ENCODE peak calls at places on chromosomes 3 and 15, in six cellular contexts. One of them, this sample, is unnamed.

GRCh38 chr15:75062706-75063105 is 39.3 kb downstream of the PPCDC start:
- DNase-seq in K562: no peak
- DNase-seq in SK-N-SH: no peak
- DNase-seq in HepG2: no peak
- DNase-seq in GM12891: no peak
- DNase-seq in H1: no peak
- DNase-seq in this sample: no peak

GRCh38 chr3:106114220-106114619 is 245.4 kb upstream of the CBLB start:
- DNase-seq in K562: no peak
- DNase-seq in SK-N-SH: no peak
- DNase-seq in HepG2: no peak
- DNase-seq in GM12891: no peak
- DNase-seq in H1: no peak
- DNase-seq in this sample: no peak

GRCh38 chr3:30140356-30140755 is 466.0 kb upstream of the TGFBR2 start:
- DNase-seq in K562: no peak
- DNase-seq in SK-N-SH: no peak
- DNase-seq in HepG2: no peak
- DNase-seq in GM12891: no peak
- DNase-seq in H1: no peak
- DNase-seq in this sample: no peak

GRCh38 chr3:135992072-135992471 is 26.5 kb downstream of the PPP2R3A start:
- DNase-seq in K562: no peak
- DNase-seq in SK-N-SH: no peak
- DNase-seq in HepG2: no peak
- DNase-seq in GM12891: no peak
- DNase-seq in H1: no peak
- DNase-seq in this sample: no peak

GRCh38 chr3:170734043-170734736 is 135.8 kb downstream of the RPL22L1 start:
- DNase-seq in K562: peak; percentile 31
- DNase-seq in SK-N-SH: no peak
- DNase-seq in HepG2: no peak
- DNase-seq in GM12891: no peak
- DNase-seq in H1: no peak
- DNase-seq in this sample: no peak

GRCh38 chr15:90154861-90155626 is 46.1 kb upstream of the SEMA4B start:
- DNase-seq in K562: peak; percentile 42
- DNase-seq in SK-N-SH: peak; percentile 37
- DNase-seq in HepG2: peak; percentile 80
- DNase-seq in GM12891: no peak
- DNase-seq in H1: no peak
- DNase-seq in this sample: no peak

GRCh38 chr3:149384911-149385321 is 7.5 kb upstream of the TM4SF1 start:
- DNase-seq in K562: no peak
- DNase-seq in SK-N-SH: no peak
- DNase-seq in HepG2: peak; percentile 78
- DNase-seq in GM12891: no peak
- DNase-seq in H1: no peak
- DNase-seq in this sample: no peak

GRCh38 chr15:38069001-38069400 is 134.6 kb downstream of the TMCO5A start:
- DNase-seq in K562: no peak
- DNase-seq in SK-N-SH: peak; percentile 63
- DNase-seq in HepG2: no peak
- DNase-seq in GM12891: peak; percentile 43
- DNase-seq in H1: no peak
- DNase-seq in this sample: peak; percentile 31

GRCh38 chr15:41258706-41259471 is 27.8 kb downstream of the CHP1 start:
- DNase-seq in K562: no peak
- DNase-seq in SK-N-SH: no peak
- DNase-seq in HepG2: peak; percentile 40
- DNase-seq in GM12891: peak; percentile 22
- DNase-seq in H1: no peak
- DNase-seq in this sample: no peak
- TF ChIP-seq TAF1 in K562: no peak
- TF ChIP-seq TAF1 in SK-N-SH: no peak
- TF ChIP-seq TAF1 in HepG2: no peak
- TF ChIP-seq TAF1 in GM12891: peak; percentile 43
- TF ChIP-seq TAF1 in H1: no peak
- TF ChIP-seq TAF1 in this sample: no peak

GRCh38 chr3:93843981-93844380 is 129.7 kb downstream of the PROS1 start:
- DNase-seq in K562: no peak
- DNase-seq in SK-N-SH: no peak
- DNase-seq in HepG2: no peak
- DNase-seq in GM12891: no peak
- DNase-seq in H1: no peak
- DNase-seq in this sample: no peak
- TF ChIP-seq TAF1 in K562: no peak
- TF ChIP-seq TAF1 in SK-N-SH: no peak
- TF ChIP-seq TAF1 in HepG2: no peak
- TF ChIP-seq TAF1 in GM12891: no peak
- TF ChIP-seq TAF1 in H1: no peak
- TF ChIP-seq TAF1 in this sample: no peak

GRCh38 chr3:185629554-185630181 is 43.6 kb downstream of the SENP2 start:
- DNase-seq in K562: no peak
- DNase-seq in SK-N-SH: no peak
- DNase-seq in HepG2: no peak
- DNase-seq in GM12891: no peak
- DNase-seq in H1: no peak
- DNase-seq in this sample: no peak

GRCh38 chr3:185631108-185631507 is 45.0 kb downstream of the SENP2 start:
- DNase-seq in K562: no peak
- DNase-seq in SK-N-SH: no peak
- DNase-seq in HepG2: no peak
- DNase-seq in GM12891: no peak
- DNase-seq in H1: no peak
- DNase-seq in this sample: no peak

GRCh38 chr3:185632996-185633395 is 46.9 kb downstream of the SENP2 start:
- DNase-seq in K562: no peak
- DNase-seq in SK-N-SH: no peak
- DNase-seq in HepG2: no peak
- DNase-seq in GM12891: no peak
- DNase-seq in H1: no peak
- DNase-seq in this sample: no peak

GRCh38 chr3:185631508-185632206 is 45.6 kb downstream of the SENP2 start:
- DNase-seq in K562: no peak
- DNase-seq in SK-N-SH: peak; percentile 37
- DNase-seq in HepG2: no peak
- DNase-seq in GM12891: no peak
- DNase-seq in H1: no peak
- DNase-seq in this sample: no peak

GRCh38 chr3:185630182-185630622 is 44.1 kb downstream of the SENP2 start:
- DNase-seq in K562: no peak
- DNase-seq in SK-N-SH: no peak
- DNase-seq in HepG2: no peak
- DNase-seq in GM12891: no peak
- DNase-seq in H1: no peak
- DNase-seq in this sample: no peak
- TF ChIP-seq TAF1 in K562: no peak
- TF ChIP-seq TAF1 in SK-N-SH: no peak
- TF ChIP-seq TAF1 in HepG2: no peak
- TF ChIP-seq TAF1 in GM12891: no peak
- TF ChIP-seq TAF1 in H1: no peak
- TF ChIP-seq TAF1 in this sample: no peak

GRCh38 chr3:118734664-118735063 is 300.0 kb downstream of the IGSF11 start:
- DNase-seq in K562: no peak
- DNase-seq in SK-N-SH: no peak
- DNase-seq in HepG2: no peak
- DNase-seq in GM12891: no peak
- DNase-seq in H1: no peak
- DNase-seq in this sample: no peak

DNA sequence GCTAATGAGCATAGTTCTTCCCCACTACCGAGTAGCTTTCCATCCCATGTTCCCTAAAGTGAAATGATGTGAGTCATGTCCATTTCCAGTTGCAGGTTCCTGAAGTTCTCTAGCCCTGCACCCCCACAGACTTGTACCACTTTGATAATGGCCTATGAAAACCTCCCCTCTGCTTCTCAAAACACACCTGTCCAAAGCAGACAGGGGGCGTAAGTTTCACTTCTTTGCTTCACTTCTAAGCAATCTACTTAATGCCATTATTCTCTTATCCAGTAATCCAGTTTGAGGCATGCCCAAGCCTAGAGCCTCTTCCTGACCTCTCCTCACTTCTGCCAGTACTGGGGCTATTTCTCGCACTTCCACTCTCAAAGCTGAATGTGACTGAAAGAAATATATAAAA is 305.1 kb downstream of the IGSF11 start:
- DNase-seq in K562: no peak
- DNase-seq in SK-N-SH: no peak
- DNase-seq in HepG2: no peak
- DNase-seq in GM12891: no peak
- DNase-seq in H1: no peak
- DNase-seq in this sample: no peak
- TF ChIP-seq TAF1 in K562: no peak
- TF ChIP-seq TAF1 in SK-N-SH: no peak
- TF ChIP-seq TAF1 in HepG2: no peak
- TF ChIP-seq TAF1 in GM12891: no peak
- TF ChIP-seq TAF1 in H1: no peak
- TF ChIP-seq TAF1 in this sample: no peak